ENCODE peak calls at places on chromosomes 6 and 20, in eight cellular contexts. P, F, Q, A, K, O, H and M are unnamed samples.
A peak's percentile ranks its signal among the peaks of the same experiment; 100 is the strongest.

GRCh38 chr6:19434065-19434464 is 403.1 kb upstream of the ID4 start:
- DNase-seq in H (no peak), P (no peak), Q (no peak), O (no peak), F (no peak), A (no peak), K (no peak), M (no peak)

GRCh38 chr6:52718535-52718934 is 44.7 kb downstream of the GSTA2 start:
- DNase-seq in P (no peak), K (no peak), H (no peak), Q (no peak), A (no peak), O (no peak), F (peak; percentile 38), M (no peak)

GRCh38 chr6:90368601-90369000 is 72.0 kb upstream of the BACH2 start:
- DNase-seq in P (no peak), K (no peak), O (no peak), F (peak; percentile 45), Q (no peak), H (no peak), A (no peak), M (no peak)

GRCh38 chr6:127207591-127208120 is 59.0 kb upstream of the RNF146 start:
- DNase-seq in Q (no peak), K (no peak), F (peak; percentile 30), A (no peak), H (no peak), P (no peak), O (no peak), M (no peak)

GRCh38 chr20:53738039-53738944 is 144.7 kb upstream of the ZNF217 start:
- DNase-seq in H (peak; percentile 63), Q (no peak), F (peak; percentile 85), O (peak; percentile 67), A (no peak), P (no peak), K (no peak), M (peak; percentile 89)

GRCh38 chr6:96450760-96451116 is 70.9 kb upstream of the UFL1 start:
- DNase-seq in F (no peak), K (no peak), H (no peak), Q (no peak), O (no peak), A (no peak), P (no peak), M (no peak)

GRCh38 chr20:63923626-63924025 is 28.7 kb downstream of the DNAJC5 start:
- DNase-seq in K (no peak), O (no peak), P (no peak), Q (no peak), A (no peak), F (peak; percentile 33), H (no peak), M (no peak)

GRCh38 chr20:382291-383115 is 1.9 kb downstream of the TRIB3 start:
- DNase-seq in H (no peak), F (no peak), A (no peak), O (no peak), Q (no peak), K (no peak), P (no peak), M (no peak)

GRCh38 chr6:164086326-164086887 is 671.9 kb downstream of the QKI start:
- DNase-seq in O (no peak), Q (no peak), A (no peak), H (no peak), P (no peak), K (no peak), F (no peak), M (no peak)

GRCh38 chr6:36956111-36956820 is 1.7 kb downstream of the PI16 start:
- DNase-seq in K (no peak), O (no peak), H (no peak), A (no peak), F (no peak), P (peak; percentile 61), Q (no peak), M (no peak)

GRCh38 chr20:61387204-61387958 is 135.3 kb downstream of the CDH4 start:
- DNase-seq in A (no peak), Q (no peak), O (peak; percentile 22), F (peak; percentile 17), P (no peak), K (no peak), H (peak; percentile 33), M (no peak)

GRCh38 chr6:46863791-46864190 is 57.9 kb downstream of the ADGRF5 start:
- DNase-seq in A (no peak), F (no peak), K (no peak), P (no peak), H (no peak), Q (no peak), O (no peak), M (no peak)

GRCh38 chr6:162871966-162872365 is 144.2 kb downstream of the PACRG start:
- DNase-seq in F (peak; percentile 57), Q (no peak), P (no peak), A (no peak), K (no peak), H (no peak), O (no peak), M (no peak)

GRCh38 chr6:49519660-49520059 is 19.9 kb downstream of the GLYATL3 start:
- DNase-seq in H (no peak), K (no peak), O (no peak), A (no peak), P (no peak), Q (no peak), F (no peak), M (no peak)

GRCh38 chr6:49526598-49526997 is 23.9 kb upstream of the C6orf141 start:
- DNase-seq in A (no peak), P (no peak), H (no peak), Q (no peak), K (no peak), F (no peak), O (no peak), M (no peak)

GRCh38 chr6:49524541-49524940 is 24.8 kb downstream of the GLYATL3 start:
- DNase-seq in A (no peak), K (no peak), H (no peak), F (no peak), P (no peak), Q (no peak), O (no peak), M (no peak)

GRCh38 chr6:49523901-49524300 is 24.2 kb downstream of the GLYATL3 start:
- DNase-seq in H (no peak), Q (no peak), F (no peak), P (no peak), A (no peak), K (no peak), O (no peak), M (no peak)

GRCh38 chr6:49522710-49523593 is 23.2 kb downstream of the GLYATL3 start:
- DNase-seq in Q (no peak), H (no peak), P (no peak), K (no peak), F (no peak), O (no peak), A (no peak), M (no peak)
- H3K4me1 ChIP-seq in Q (no peaks in the 10 kb centered on the region), H (no peaks in the 10 kb centered on the region), P (no peaks in the 10 kb centered on the region), K (no peaks in the 10 kb centered on the region), F (no peaks in the 10 kb centered on the region), O (peaks cover 8% of the 10 kb centered on the region), A (no peaks in the 10 kb centered on the region), M (no peaks in the 10 kb centered on the region)

DNA sequence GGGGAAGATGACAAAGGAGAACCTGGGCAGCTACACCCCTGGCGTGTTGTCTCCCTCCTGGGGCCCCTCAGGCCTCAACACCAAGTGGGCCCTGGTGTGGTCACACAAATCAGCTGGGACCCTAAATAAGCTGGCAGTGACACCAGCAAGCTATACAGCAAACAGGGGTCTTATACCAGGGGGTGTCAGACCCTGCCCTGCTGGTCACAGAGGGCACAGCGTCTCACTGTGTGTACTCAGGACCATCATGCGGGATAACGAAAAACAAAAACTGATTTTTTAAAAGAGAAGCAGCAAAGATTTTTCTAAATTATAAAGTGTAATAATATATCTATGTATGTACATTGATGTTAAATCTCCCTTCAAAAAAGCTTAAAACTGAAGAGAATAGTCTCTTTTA is 220.5 kb downstream of the KIF16B start:
- DNase-seq in O (no peak), Q (no peak), P (no peak), A (no peak), F (no peak), K (no peak), H (no peak), M (no peak)
- H3K4me3 ChIP-seq in O (no peak overlapping the region), Q (no peak overlapping the region), P (no peak overlapping the region), A (no peak overlapping the region), F (no peak overlapping the region), K (no peak overlapping the region), H (no peak overlapping the region), M (no peak overlapping the region)

DNA sequence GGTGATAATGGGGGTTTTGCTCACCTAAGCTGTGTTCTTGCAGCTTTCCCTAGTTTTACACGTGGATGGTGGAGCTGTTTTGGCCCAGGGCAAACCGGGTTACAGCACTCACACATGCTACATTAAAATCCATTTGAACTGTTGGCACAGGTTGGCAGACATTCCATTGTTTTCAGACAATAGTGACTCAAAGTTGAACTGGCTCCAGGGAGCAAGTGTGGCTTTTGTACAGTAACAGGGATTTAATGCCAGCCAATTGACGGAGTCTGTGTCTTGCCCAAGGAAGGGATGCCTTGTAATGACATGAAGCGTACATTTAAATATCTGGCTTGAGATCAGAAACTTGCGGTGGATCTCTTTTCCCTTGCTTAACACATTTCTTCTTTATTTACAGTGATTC is 183.1 kb downstream of the DTNBP1 start:
- DNase-seq in A (no peak), P (no peak), H (no peak), F (no peak), K (no peak), O (no peak), Q (no peak), M (no peak)
- H3K4me1 ChIP-seq in A (no peaks in the 10 kb centered on the region), P (peaks cover 27% of the 10 kb centered on the region), H (peaks cover 13% of the 10 kb centered on the region), F (peaks cover 25% of the 10 kb centered on the region), K (peaks cover 7% of the 10 kb centered on the region), O (peaks cover 4% of the 10 kb centered on the region), Q (peaks cover 9% of the 10 kb centered on the region), M (peaks cover 24% of the 10 kb centered on the region)

GRCh38 chr6:160034346-160034930 is 65.6 kb downstream of the IGF2R start:
- DNase-seq in Q (no peak), K (no peak), A (no peak), F (no peak), O (no peak), H (no peak), P (no peak), M (no peak)

GRCh38 chr6:160035241-160035640 is 66.4 kb downstream of the IGF2R start:
- DNase-seq in K (no peak), A (no peak), P (no peak), F (no peak), Q (no peak), H (no peak), O (no peak), M (no peak)

GRCh38 chr6:160035693-160036330 is 66.9 kb downstream of the IGF2R start:
- DNase-seq in P (no peak), Q (no peak), H (no peak), K (no peak), F (no peak), O (no peak), A (no peak), M (no peak)

GRCh38 chr6:160036790-160037206 is 67.9 kb downstream of the IGF2R start:
- DNase-seq in F (peak; percentile 79), P (peak; percentile 77), A (no peak), K (no peak), Q (no peak), O (no peak), H (no peak), M (no peak)

DNA sequence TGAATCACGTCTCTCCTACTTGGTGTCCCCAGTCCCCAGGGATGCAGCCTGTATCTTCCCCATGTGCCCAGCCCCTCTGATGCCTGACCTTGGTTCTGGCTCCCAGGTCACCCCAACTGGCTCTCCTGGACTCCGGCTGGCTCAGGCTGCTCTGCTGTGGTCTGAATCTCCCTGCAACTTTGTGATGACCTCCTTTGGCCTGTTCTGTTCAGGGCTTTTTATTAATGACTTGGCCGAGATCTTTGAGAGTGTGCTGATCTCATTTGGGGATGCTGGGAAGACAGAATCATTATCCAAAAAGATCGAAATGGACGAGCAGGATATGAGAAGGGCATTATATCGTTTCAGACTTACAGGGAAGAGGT is 67.4 kb downstream of the IGF2R start:
- DNase-seq in F (no peak), P (no peak), H (no peak), Q (no peak), O (no peak), A (no peak), K (no peak), M (no peak)
- H3K4me3 ChIP-seq in F (no peak overlapping the region), P (no peak overlapping the region), H (no peak overlapping the region), Q (no peak overlapping the region), O (no peak overlapping the region), A (no peak overlapping the region), K (no peak overlapping the region), M (no peak overlapping the region)